ENCODE peak calls at places on chromosomes 12 and 14, in ten cellular contexts. L is kidney, P is choroid plexus epithelial cell, R is kidney glomerular epithelial cell, N is hypothalamus, V is T-helper 2 cell, M is upper lobe of right lung, G is AG08396, Z is MV-4-11, C is HTR-8/SVneo. S is an unnamed sample.

GRCh38 chr12:113273053-113273725 is 51.9 kb downstream of the TPCN1 start:
- DNase-seq in L (no peak), P (peak; percentile 46), R (no peak), N (no peak), V (no peak), M (peak; percentile 46), G (peak; percentile 46), Z (no peak), C (no peak), S (peak; percentile 58)

GRCh38 chr14:104639481-104639880 is 34.9 kb upstream of the TMEM179 start:
- DNase-seq in L (no peak), P (no peak), R (no peak), N (no peak), V (no peak), M (no peak), G (no peak), Z (no peak), C (no peak), S (no peak)

GRCh38 chr12:119956047-119956446 is 33.0 kb upstream of the BICDL1 start:
- DNase-seq in L (no peak), P (peak; percentile 4), R (no peak), N (no peak), V (no peak), M (no peak), G (no peak), Z (no peak), C (no peak), S (no peak)

GRCh38 chr12:95963104-95963503 is 20.0 kb downstream of the AMDHD1 start:
- DNase-seq in L (no peak), P (no peak), R (no peak), N (no peak), V (no peak), M (no peak), G (no peak), Z (peak; percentile 73), C (no peak), S (no peak)

GRCh38 chr14:69077841-69078240 is 75.1 kb downstream of the DCAF5 start:
- DNase-seq in L (no peak), P (peak; percentile 90), R (peak; percentile 95), N (no peak), V (no peak), M (no peak), G (peak; percentile 58), Z (no peak), C (peak; percentile 86), S (no peak)

GRCh38 chr14:105287249-105288102 is 13.3 kb downstream of the BRF1 start:
- DNase-seq in L (no peak), P (no peak), R (no peak), N (no peak), V (no peak), M (no peak), G (no peak), Z (no peak), C (no peak), S (no peak)

GRCh38 chr12:127239781-127240180 is 1027.2 kb upstream of the TMEM132C start:
- DNase-seq in L (no peak), P (no peak), R (no peak), N (no peak), V (no peak), M (no peak), G (no peak), Z (no peak), C (no peak), S (no peak)

GRCh38 chr14:61147898-61148549 is 133.1 kb downstream of the TMEM30B start:
- DNase-seq in L (peak; percentile 71), P (peak; percentile 99), R (peak; percentile 72), N (peak; percentile 44), V (no peak), M (no peak), G (peak; percentile 70), Z (no peak), C (peak; percentile 99), S (no peak)

GRCh38 chr14:51104467-51104866 is 9.6 kb upstream of the TRIM9 start:
- DNase-seq in L (no peak), P (no peak), R (no peak), N (no peak), V (no peak), M (no peak), G (no peak), Z (no peak), C (no peak), S (no peak)

GRCh38 chr14:22370084-22370847 is 218.8 kb downstream of the DAD1 start:
- DNase-seq in L (no peak), P (no peak), R (no peak), N (no peak), V (no peak), M (peak; percentile 69), G (no peak), Z (no peak), C (no peak), S (no peak)

GRCh38 chr12:102513739-102514138 is 33.4 kb upstream of the IGF1 start:
- DNase-seq in L (no peak), P (peak; percentile 26), R (no peak), N (no peak), V (no peak), M (no peak), G (no peak), Z (no peak), C (no peak), S (no peak)

GRCh38 chr14:105150368-105151111 is 18.0 kb downstream of the JAG2 start:
- DNase-seq in L (peak; percentile 71), P (no peak), R (no peak), N (no peak), V (no peak), M (no peak), G (no peak), Z (no peak), C (no peak), S (peak; percentile 92)

GRCh38 chr12:89349814-89350213 is 2.5 kb downstream of the DUSP6 start:
- DNase-seq in L (no peak), P (peak; percentile 80), R (no peak), N (no peak), V (no peak), M (no peak), G (peak; percentile 58), Z (peak; percentile 76), C (no peak), S (no peak)

GRCh38 chr12:49121047-49121696 is 10.0 kb downstream of the TUBA1B start:
- DNase-seq in L (no peak), P (peak; percentile 75), R (peak; percentile 57), N (peak; percentile 64), V (no peak), M (no peak), G (peak; percentile 59), Z (peak; percentile 36), C (peak; percentile 80), S (no peak)

GRCh38 chr12:132788375-132789098 is 26.9 kb upstream of the ANKLE2 start:
- DNase-seq in L (no peak), P (no peak), R (no peak), N (no peak), V (no peak), M (no peak), G (peak; percentile 66), Z (no peak), C (no peak), S (no peak)

GRCh38 chr12:22858849-22859569 is 234.0 kb downstream of the ETNK1 start:
- DNase-seq in L (no peak), P (peak; percentile 29), R (no peak), N (no peak), V (no peak), M (no peak), G (peak; percentile 11), Z (no peak), C (no peak), S (no peak)

GRCh38 chr14:103207038-103207403 is 83.8 kb downstream of the TNFAIP2 start:
- DNase-seq in L (peak; percentile 98), P (no peak), R (no peak), N (no peak), V (no peak), M (peak; percentile 82), G (peak; percentile 76), Z (no peak), C (no peak), S (no peak)

GRCh38 chr12:91367234-91367849 is 184.7 kb upstream of the DCN start:
- DNase-seq in L (no peak), P (peak; percentile 49), R (peak; percentile 20), N (no peak), V (no peak), M (no peak), G (peak; percentile 15), Z (no peak), C (peak; percentile 15), S (no peak)

GRCh38 chr12:114434341-114434740 is 28.4 kb upstream of the TBX5 start:
- DNase-seq in L (no peak), P (no peak), R (no peak), N (no peak), V (no peak), M (no peak), G (no peak), Z (no peak), C (no peak), S (no peak)

GRCh38 chr12:78916845-78917480 is 52.4 kb downstream of the SYT1 start:
- DNase-seq in L (no peak), P (peak; percentile 66), R (peak; percentile 36), N (no peak), V (no peak), M (no peak), G (no peak), Z (no peak), C (peak; percentile 4), S (no peak)

GRCh38 chr12:88388566-88389269 is 191.6 kb downstream of the KITLG start:
- DNase-seq in L (no peak), P (peak; percentile 46), R (no peak), N (no peak), V (no peak), M (no peak), G (peak; percentile 7), Z (peak; percentile 83), C (no peak), S (no peak)

GRCh38 chr12:27207626-27208413 is 36.3 kb upstream of the STK38L start:
- DNase-seq in L (no peak), P (no peak), R (peak; percentile 69), N (no peak), V (no peak), M (no peak), G (no peak), Z (peak; percentile 56), C (no peak), S (no peak)

GRCh38 chr12:30806989-30807694 is 52.4 kb upstream of the CAPRIN2 start:
- DNase-seq in L (no peak), P (peak; percentile 90), R (peak; percentile 58), N (no peak), V (no peak), M (no peak), G (peak; percentile 59), Z (peak; percentile 27), C (peak; percentile 57), S (no peak)

GRCh38 chr14:79638647-79639266 is 572.5 kb downstream of the DIO2 start:
- DNase-seq in L (no peak), P (no peak), R (peak; percentile 46), N (no peak), V (no peak), M (no peak), G (no peak), Z (no peak), C (no peak), S (no peak)

GRCh38 chr12:41531147-41531829 is 343.2 kb downstream of the PDZRN4 start:
- DNase-seq in L (no peak), P (no peak), R (no peak), N (peak; percentile 68), V (no peak), M (no peak), G (peak; percentile 6), Z (no peak), C (no peak), S (no peak)

GRCh38 chr14:75861161-75861621 is 120.6 kb downstream of the TGFB3 start:
- DNase-seq in L (no peak), P (peak; percentile 81), R (no peak), N (no peak), V (no peak), M (no peak), G (peak; percentile 23), Z (no peak), C (no peak), S (no peak)

GRCh38 chr14:39232554-39233415 is 930 bp upstream of the MIA2 start:
- DNase-seq in L (no peak), P (peak; percentile 94), R (no peak), N (peak; percentile 3), V (no peak), M (peak; percentile 67), G (peak; percentile 52), Z (peak; percentile 74), C (no peak), S (no peak)

GRCh38 chr14:67710209-67710608 is 8.5 kb downstream of the RDH12 start:
- DNase-seq in L (no peak), P (no peak), R (no peak), N (no peak), V (no peak), M (no peak), G (no peak), Z (no peak), C (no peak), S (no peak)

S was measured in chondrocyte.